ENCODE peak calls at places on chromosome X, in eight cellular contexts. One of them, this sample, is unnamed.

GRCh38 chrX:71604141-71604540 is 14.2 kb downstream of the CXCR3 start:
- DNase-seq in endodermal cell: no peak
- DNase-seq in activated CD8-positive, alpha-beta T cell treated with anti-CD3 and anti-CD28 coated beads for 36 hours: no peak
- DNase-seq in C1 segment of cervical spinal cord: no peak
- DNase-seq in Peyer's patch: no peak
- DNase-seq in PC-9: no peak
- DNase-seq in H4: no peak
- DNase-seq in ovary: no peak
- DNase-seq in this sample: no peak

GRCh38 chrX:38999967-39000745 is 198.9 kb downstream of the MID1IP1 start:
- DNase-seq in Peyer's patch: no peak
- DNase-seq in ovary: no peak
- DNase-seq in endodermal cell: no peak
- DNase-seq in PC-9: no peak
- DNase-seq in activated CD8-positive, alpha-beta T cell treated with anti-CD3 and anti-CD28 coated beads for 36 hours: no peak
- DNase-seq in H4: peak; percentile 58
- DNase-seq in C1 segment of cervical spinal cord: no peak
- DNase-seq in this sample: no peak

GRCh38 chrX:96722793-96723192 is 38.2 kb downstream of the DIAPH2 start:
- DNase-seq in Peyer's patch: no peak
- DNase-seq in ovary: no peak
- DNase-seq in C1 segment of cervical spinal cord: no peak
- DNase-seq in PC-9: no peak
- DNase-seq in H4: no peak
- DNase-seq in activated CD8-positive, alpha-beta T cell treated with anti-CD3 and anti-CD28 coated beads for 36 hours: no peak
- DNase-seq in endodermal cell: no peak
- DNase-seq in this sample: peak; percentile 5

GRCh38 chrX:118495958-118496762 is 545 bp downstream of the DOCK11 start:
- DNase-seq in PC-9: peak; percentile 52
- DNase-seq in C1 segment of cervical spinal cord: peak; percentile 10
- DNase-seq in activated CD8-positive, alpha-beta T cell treated with anti-CD3 and anti-CD28 coated beads for 36 hours: peak; percentile 86
- DNase-seq in H4: no peak
- DNase-seq in ovary: peak; percentile 35
- DNase-seq in endodermal cell: peak; percentile 66
- DNase-seq in Peyer's patch: peak; percentile 82
- DNase-seq in this sample: no peak

GRCh38 chrX:39519213-39519544 is 578.6 kb downstream of the BCOR start:
- DNase-seq in endodermal cell: no peak
- DNase-seq in activated CD8-positive, alpha-beta T cell treated with anti-CD3 and anti-CD28 coated beads for 36 hours: no peak
- DNase-seq in PC-9: no peak
- DNase-seq in Peyer's patch: no peak
- DNase-seq in C1 segment of cervical spinal cord: no peak
- DNase-seq in H4: no peak
- DNase-seq in ovary: peak; percentile 52
- DNase-seq in this sample: no peak

GRCh38 chrX:135095715-135096114 is 24.6 kb downstream of the ETDB start:
- DNase-seq in C1 segment of cervical spinal cord: no peak
- DNase-seq in ovary: no peak
- DNase-seq in Peyer's patch: no peak
- DNase-seq in H4: no peak
- DNase-seq in activated CD8-positive, alpha-beta T cell treated with anti-CD3 and anti-CD28 coated beads for 36 hours: no peak
- DNase-seq in PC-9: no peak
- DNase-seq in endodermal cell: no peak
- DNase-seq in this sample: no peak

GRCh38 chrX:63784902-63785692 is at the start of gene ARHGEF9:
- DNase-seq in C1 segment of cervical spinal cord: peak; percentile 21
- DNase-seq in H4: no peak
- DNase-seq in activated CD8-positive, alpha-beta T cell treated with anti-CD3 and anti-CD28 coated beads for 36 hours: peak; percentile 3
- DNase-seq in ovary: peak; percentile 31
- DNase-seq in PC-9: no peak
- DNase-seq in endodermal cell: peak; percentile 81
- DNase-seq in Peyer's patch: no peak
- DNase-seq in this sample: no peak

GRCh38 chrX:111387470-111387869 is 24.5 kb downstream of the DCX start:
- DNase-seq in H4: no peak
- DNase-seq in PC-9: no peak
- DNase-seq in ovary: no peak
- DNase-seq in C1 segment of cervical spinal cord: no peak
- DNase-seq in activated CD8-positive, alpha-beta T cell treated with anti-CD3 and anti-CD28 coated beads for 36 hours: no peak
- DNase-seq in endodermal cell: no peak
- DNase-seq in Peyer's patch: no peak
- DNase-seq in this sample: no peak

GRCh38 chrX:132591719-132592275 is 103.0 kb upstream of the MBNL3 start:
- DNase-seq in PC-9: no peak
- DNase-seq in Peyer's patch: no peak
- DNase-seq in H4: no peak
- DNase-seq in C1 segment of cervical spinal cord: no peak
- DNase-seq in ovary: no peak
- DNase-seq in endodermal cell: no peak
- DNase-seq in activated CD8-positive, alpha-beta T cell treated with anti-CD3 and anti-CD28 coated beads for 36 hours: no peak
- DNase-seq in this sample: no peak

GRCh38 chrX:108199691-108200090 is 108.1 kb downstream of the ATG4A start:
- DNase-seq in ovary: peak; percentile 30
- DNase-seq in endodermal cell: peak; percentile 77
- DNase-seq in PC-9: peak; percentile 44
- DNase-seq in activated CD8-positive, alpha-beta T cell treated with anti-CD3 and anti-CD28 coated beads for 36 hours: peak; percentile 24
- DNase-seq in C1 segment of cervical spinal cord: no peak
- DNase-seq in Peyer's patch: no peak
- DNase-seq in H4: peak; percentile 19
- DNase-seq in this sample: no peak

GRCh38 chrX:33195698-33196097 is 15.7 kb downstream of the DMD start:
- DNase-seq in endodermal cell: no peak
- DNase-seq in Peyer's patch: no peak
- DNase-seq in PC-9: no peak
- DNase-seq in H4: no peak
- DNase-seq in ovary: no peak
- DNase-seq in activated CD8-positive, alpha-beta T cell treated with anti-CD3 and anti-CD28 coated beads for 36 hours: no peak
- DNase-seq in C1 segment of cervical spinal cord: no peak
- DNase-seq in this sample: no peak

GRCh38 chrX:153981771-153982533 is 9.4 kb downstream of the TMEM187 start:
- DNase-seq in ovary: peak; percentile 77
- DNase-seq in PC-9: no peak
- DNase-seq in endodermal cell: no peak
- DNase-seq in H4: no peak
- DNase-seq in C1 segment of cervical spinal cord: no peak
- DNase-seq in activated CD8-positive, alpha-beta T cell treated with anti-CD3 and anti-CD28 coated beads for 36 hours: peak; percentile 80
- DNase-seq in Peyer's patch: peak; percentile 69
- DNase-seq in this sample: no peak

GRCh38 chrX:28910501-28910900 is 323.3 kb downstream of the IL1RAPL1 start:
- DNase-seq in PC-9: no peak
- DNase-seq in endodermal cell: no peak
- DNase-seq in activated CD8-positive, alpha-beta T cell treated with anti-CD3 and anti-CD28 coated beads for 36 hours: no peak
- DNase-seq in C1 segment of cervical spinal cord: no peak
- DNase-seq in H4: no peak
- DNase-seq in ovary: no peak
- DNase-seq in Peyer's patch: no peak
- DNase-seq in this sample: no peak

GRCh38 chrX:112147206-112147605 is 64.6 kb upstream of the TRPC5 start:
- DNase-seq in activated CD8-positive, alpha-beta T cell treated with anti-CD3 and anti-CD28 coated beads for 36 hours: no peak
- DNase-seq in PC-9: no peak
- DNase-seq in Peyer's patch: no peak
- DNase-seq in endodermal cell: peak; percentile 79
- DNase-seq in C1 segment of cervical spinal cord: no peak
- DNase-seq in ovary: no peak
- DNase-seq in H4: peak; percentile 15
- DNase-seq in this sample: peak; percentile 61

GRCh38 chrX:151970661-151971060 is 3.8 kb downstream of the GABRE start:
- DNase-seq in Peyer's patch: no peak
- DNase-seq in H4: peak; percentile 91
- DNase-seq in C1 segment of cervical spinal cord: no peak
- DNase-seq in activated CD8-positive, alpha-beta T cell treated with anti-CD3 and anti-CD28 coated beads for 36 hours: no peak
- DNase-seq in endodermal cell: no peak
- DNase-seq in ovary: peak; percentile 55
- DNase-seq in PC-9: peak; percentile 97
- DNase-seq in this sample: peak; percentile 90

GRCh38 chrX:37000140-37000539 is 8.0 kb upstream of the FAM47C start:
- DNase-seq in Peyer's patch: no peak
- DNase-seq in PC-9: no peak
- DNase-seq in H4: no peak
- DNase-seq in C1 segment of cervical spinal cord: no peak
- DNase-seq in ovary: no peak
- DNase-seq in endodermal cell: peak; percentile 53
- DNase-seq in activated CD8-positive, alpha-beta T cell treated with anti-CD3 and anti-CD28 coated beads for 36 hours: no peak
- DNase-seq in this sample: no peak

GRCh38 chrX:40971736-40972135 is 113.5 kb upstream of the USP9X start:
- DNase-seq in PC-9: peak; percentile 53
- DNase-seq in Peyer's patch: no peak
- DNase-seq in H4: peak; percentile 47
- DNase-seq in ovary: no peak
- DNase-seq in activated CD8-positive, alpha-beta T cell treated with anti-CD3 and anti-CD28 coated beads for 36 hours: no peak
- DNase-seq in C1 segment of cervical spinal cord: no peak
- DNase-seq in endodermal cell: no peak
- DNase-seq in this sample: no peak

GRCh38 chrX:154325541-154325940 is 29.9 kb downstream of the TKTL1 start:
- DNase-seq in H4: peak; percentile 50
- DNase-seq in endodermal cell: no peak
- DNase-seq in Peyer's patch: no peak
- DNase-seq in ovary: no peak
- DNase-seq in C1 segment of cervical spinal cord: no peak
- DNase-seq in PC-9: no peak
- DNase-seq in activated CD8-positive, alpha-beta T cell treated with anti-CD3 and anti-CD28 coated beads for 36 hours: no peak
- DNase-seq in this sample: peak; percentile 47

GRCh38 chrX:55201930-55202579 is 18.1 kb upstream of the PAGE5 start:
- DNase-seq in ovary: no peak
- DNase-seq in activated CD8-positive, alpha-beta T cell treated with anti-CD3 and anti-CD28 coated beads for 36 hours: no peak
- DNase-seq in endodermal cell: no peak
- DNase-seq in H4: no peak
- DNase-seq in Peyer's patch: no peak
- DNase-seq in C1 segment of cervical spinal cord: no peak
- DNase-seq in PC-9: peak; percentile 80
- DNase-seq in this sample: peak; percentile 72

GRCh38 chrX:267771-268261 is 13.4 kb upstream of the PLCXD1 start:
- DNase-seq in C1 segment of cervical spinal cord: no peak
- DNase-seq in Peyer's patch: peak; percentile 14
- DNase-seq in endodermal cell: peak; percentile 75
- DNase-seq in H4: no peak
- DNase-seq in ovary: peak; percentile 14
- DNase-seq in PC-9: no peak
- DNase-seq in activated CD8-positive, alpha-beta T cell treated with anti-CD3 and anti-CD28 coated beads for 36 hours: no peak
- DNase-seq in this sample: no peak

GRCh38 chrX:34218063-34218462 is 85.9 kb upstream of the FAM47A start:
- DNase-seq in PC-9: peak; percentile 71
- DNase-seq in ovary: no peak
- DNase-seq in activated CD8-positive, alpha-beta T cell treated with anti-CD3 and anti-CD28 coated beads for 36 hours: no peak
- DNase-seq in C1 segment of cervical spinal cord: no peak
- DNase-seq in H4: peak; percentile 35
- DNase-seq in Peyer's patch: no peak
- DNase-seq in endodermal cell: no peak
- DNase-seq in this sample: no peak

GRCh38 chrX:10254746-10255145 is 98.0 kb downstream of the CLCN4 start:
- DNase-seq in PC-9: peak; percentile 57
- DNase-seq in C1 segment of cervical spinal cord: no peak
- DNase-seq in Peyer's patch: no peak
- DNase-seq in activated CD8-positive, alpha-beta T cell treated with anti-CD3 and anti-CD28 coated beads for 36 hours: no peak
- DNase-seq in ovary: no peak
- DNase-seq in endodermal cell: no peak
- DNase-seq in H4: peak; percentile 4
- DNase-seq in this sample: peak; percentile 6

GRCh38 chrX:2894885-2895292 is 34.2 kb downstream of the ARSD start:
- DNase-seq in activated CD8-positive, alpha-beta T cell treated with anti-CD3 and anti-CD28 coated beads for 36 hours: no peak
- DNase-seq in endodermal cell: peak; percentile 48
- DNase-seq in C1 segment of cervical spinal cord: no peak
- DNase-seq in ovary: no peak
- DNase-seq in Peyer's patch: no peak
- DNase-seq in H4: peak; percentile 78
- DNase-seq in PC-9: peak; percentile 84
- DNase-seq in this sample: no peak

GRCh38 chrX:34848281-34848680 is 94.3 kb upstream of the FAM47B start:
- DNase-seq in C1 segment of cervical spinal cord: no peak
- DNase-seq in activated CD8-positive, alpha-beta T cell treated with anti-CD3 and anti-CD28 coated beads for 36 hours: no peak
- DNase-seq in ovary: no peak
- DNase-seq in endodermal cell: no peak
- DNase-seq in PC-9: no peak
- DNase-seq in Peyer's patch: no peak
- DNase-seq in H4: no peak
- DNase-seq in this sample: peak; percentile 40

GRCh38 chrX:29561417-29561816 is 653.9 kb upstream of the MAGEB2 start:
- DNase-seq in ovary: no peak
- DNase-seq in PC-9: no peak
- DNase-seq in C1 segment of cervical spinal cord: no peak
- DNase-seq in H4: no peak
- DNase-seq in activated CD8-positive, alpha-beta T cell treated with anti-CD3 and anti-CD28 coated beads for 36 hours: no peak
- DNase-seq in endodermal cell: no peak
- DNase-seq in Peyer's patch: no peak
- DNase-seq in this sample: no peak

GRCh38 chrX:150372280-150372679 is 9.2 kb downstream of the MAMLD1 start:
- DNase-seq in C1 segment of cervical spinal cord: peak; percentile 27
- DNase-seq in Peyer's patch: no peak
- DNase-seq in PC-9: no peak
- DNase-seq in activated CD8-positive, alpha-beta T cell treated with anti-CD3 and anti-CD28 coated beads for 36 hours: no peak
- DNase-seq in endodermal cell: no peak
- DNase-seq in ovary: no peak
- DNase-seq in H4: no peak
- DNase-seq in this sample: no peak

GRCh38 chrX:56800307-56800706 is 71.3 kb downstream of the NBDY start:
- DNase-seq in C1 segment of cervical spinal cord: no peak
- DNase-seq in PC-9: no peak
- DNase-seq in Peyer's patch: no peak
- DNase-seq in ovary: no peak
- DNase-seq in H4: no peak
- DNase-seq in activated CD8-positive, alpha-beta T cell treated with anti-CD3 and anti-CD28 coated beads for 36 hours: no peak
- DNase-seq in endodermal cell: no peak
- DNase-seq in this sample: no peak

GRCh38 chrX:14362731-14363130 is 166.6 kb upstream of the GLRA2 start:
- DNase-seq in activated CD8-positive, alpha-beta T cell treated with anti-CD3 and anti-CD28 coated beads for 36 hours: no peak
- DNase-seq in ovary: no peak
- DNase-seq in Peyer's patch: no peak
- DNase-seq in C1 segment of cervical spinal cord: no peak
- DNase-seq in PC-9: no peak
- DNase-seq in endodermal cell: no peak
- DNase-seq in H4: no peak
- DNase-seq in this sample: no peak

GRCh38 chrX:10570601-10571000 is 49.8 kb downstream of the MID1 start:
- DNase-seq in PC-9: no peak
- DNase-seq in Peyer's patch: no peak
- DNase-seq in endodermal cell: no peak
- DNase-seq in H4: no peak
- DNase-seq in activated CD8-positive, alpha-beta T cell treated with anti-CD3 and anti-CD28 coated beads for 36 hours: no peak
- DNase-seq in C1 segment of cervical spinal cord: no peak
- DNase-seq in ovary: no peak
- DNase-seq in this sample: peak; percentile 77

GRCh38 chrX:65601530-65602281 is 65.7 kb upstream of the MSN start:
- DNase-seq in activated CD8-positive, alpha-beta T cell treated with anti-CD3 and anti-CD28 coated beads for 36 hours: peak; percentile 68
- DNase-seq in PC-9: no peak
- DNase-seq in H4: peak; percentile 91
- DNase-seq in endodermal cell: no peak
- DNase-seq in C1 segment of cervical spinal cord: peak; percentile 39
- DNase-seq in Peyer's patch: peak; percentile 77
- DNase-seq in ovary: peak; percentile 79
- DNase-seq in this sample: no peak

GRCh38 chrX:10282490-10282889 is 125.7 kb downstream of the CLCN4 start:
- DNase-seq in PC-9: no peak
- DNase-seq in ovary: no peak
- DNase-seq in C1 segment of cervical spinal cord: no peak
- DNase-seq in endodermal cell: peak; percentile 43
- DNase-seq in Peyer's patch: no peak
- DNase-seq in activated CD8-positive, alpha-beta T cell treated with anti-CD3 and anti-CD28 coated beads for 36 hours: no peak
- DNase-seq in H4: no peak
- DNase-seq in this sample: no peak

This sample was measured in trophoblast cell.